ENCODE peak calls at places on chromosome 12, in ten cellular contexts. T, G, W, C, Z, O, P, Q, I and V are unnamed samples.

GRCh38 chr12:117579939-117580717 is 218.7 kb upstream of the NOS1 start:
- DNase-seq in O (no peak), C (no peak), W (no peak), P (no peak), G (no peak), Z (no peak), Q (no peak), T (no peak), I (no peak), V (no peak)

GRCh38 chr12:23262670-23263069 is 637.7 kb downstream of the ETNK1 start:
- DNase-seq in I (no peak), P (no peak), W (no peak), T (no peak), C (no peak), O (no peak), Q (no peak), G (no peak), Z (no peak), V (no peak)

GRCh38 chr12:82225871-82226270 is 132.3 kb downstream of the CCDC59 start:
- DNase-seq in P (no peak), G (no peak), O (no peak), W (no peak), T (no peak), I (no peak), Z (no peak), C (no peak), Q (no peak), V (no peak)

GRCh38 chr12:114166360-114166759 is 200.2 kb upstream of the RBM19 start:
- DNase-seq in Z (peak; percentile 80), Q (peak; percentile 79), I (no peak), T (no peak), W (peak; percentile 80), O (no peak), P (peak; percentile 19), C (no peak), G (peak; percentile 60), V (no peak)

GRCh38 chr12:89999699-90000505 is 291.3 kb upstream of the ATP2B1 start:
- DNase-seq in I (no peak), O (no peak), G (peak; percentile 65), Z (peak; percentile 28), W (no peak), C (no peak), P (no peak), Q (no peak), T (no peak), V (no peak)

GRCh38 chr12:546920-547845 is 87.4 kb downstream of the B4GALNT3 start:
- DNase-seq in Z (peak; percentile 43), G (peak; percentile 26), T (peak; percentile 73), P (peak; percentile 67), W (peak; percentile 84), I (no peak), O (peak; percentile 62), Q (peak; percentile 73), C (peak; percentile 75), V (peak; percentile 79)

GRCh38 chr12:34387711-34388635 is 365.7 kb downstream of the ALG10 start:
- DNase-seq in Z (no peak), Q (no peak), P (no peak), C (no peak), W (no peak), T (no peak), I (no peak), O (no peak), G (no peak), V (no peak)

GRCh38 chr12:130752692-130753230 is 36.7 kb upstream of the RIMBP2 start:
- DNase-seq in Z (no peak), I (no peak), O (no peak), W (peak; percentile 70), T (no peak), G (no peak), Q (peak; percentile 36), C (no peak), P (no peak), V (no peak)

DNA sequence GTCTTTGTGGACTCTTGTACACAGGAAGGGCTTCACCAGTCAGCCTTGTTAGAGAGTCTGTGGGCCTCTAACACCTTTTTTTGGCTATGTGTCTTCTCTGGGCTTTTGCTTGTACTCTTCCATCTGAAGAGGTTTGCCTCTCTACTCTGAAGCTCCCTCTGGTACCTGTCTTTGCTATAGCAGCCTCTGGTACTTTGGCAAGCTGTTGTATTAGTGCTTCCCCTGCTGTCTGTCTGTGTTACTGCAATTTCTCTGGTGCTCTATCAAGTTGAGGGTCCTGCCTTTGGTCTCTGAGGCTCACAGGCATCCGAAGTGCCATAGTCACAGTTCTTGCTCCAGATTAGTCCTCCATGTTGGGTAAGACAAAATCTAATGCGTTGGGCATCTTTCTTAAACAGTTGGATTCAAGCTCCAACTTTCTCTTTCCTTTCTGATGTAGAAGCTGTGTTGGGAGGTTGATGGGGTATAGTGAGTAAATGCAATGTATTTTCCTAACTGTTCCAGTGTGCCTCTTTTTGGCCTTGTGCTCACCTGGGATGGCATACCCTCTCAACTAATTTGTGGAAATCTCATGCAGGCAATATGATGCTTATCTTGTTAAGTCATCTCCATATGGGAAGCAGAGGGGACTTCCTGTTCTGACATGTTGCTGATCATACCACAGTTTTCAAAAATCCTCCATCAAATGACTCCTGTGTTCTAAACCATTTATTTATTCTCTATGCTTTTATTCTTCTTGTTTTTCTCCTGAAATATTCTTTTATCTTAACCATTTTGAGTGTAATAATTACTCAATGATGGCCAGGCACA is 88.8 kb downstream of the ATF7IP start:
- DNase-seq in Q (peak; percentile 70), G (peak; percentile 34), P (no peak), O (no peak), T (no peak), I (no peak), C (peak; percentile 13), W (peak; percentile 86), Z (peak; percentile 49), V (no peak)
- TF ChIP-seq CTCF in Q (peak; percentile 69), G (peak; percentile 63), P (no peak), O (peak; percentile 54), T (peak; percentile 31), I (no peak), C (peak; percentile 44), W (peak; percentile 93), Z (peak; percentile 18), V (peak; percentile 48)

GRCh38 chr12:6369916-6370575 is 5.3 kb downstream of the SCNN1A start:
- DNase-seq in T (no peak), O (no peak), C (no peak), Q (no peak), Z (peak; percentile 54), G (no peak), P (no peak), I (no peak), W (no peak), V (no peak)

GRCh38 chr12:6370576-6370935 is 4.8 kb downstream of the SCNN1A start:
- DNase-seq in Z (no peak), G (no peak), O (no peak), P (no peak), C (no peak), I (no peak), W (peak; percentile 38), T (no peak), Q (no peak), V (no peak)

GRCh38 chr12:6367065-6367968 is 8.0 kb downstream of the SCNN1A start:
- DNase-seq in O (no peak), Z (peak; percentile 59), C (peak; percentile 52), I (no peak), T (no peak), P (no peak), G (peak; percentile 28), Q (no peak), W (no peak), V (no peak)

GRCh38 chr12:6367969-6368892 is 7.1 kb downstream of the SCNN1A start:
- DNase-seq in P (no peak), W (no peak), G (no peak), C (no peak), Q (no peak), I (peak; percentile 48), O (no peak), T (no peak), Z (no peak), V (no peak)

DNA sequence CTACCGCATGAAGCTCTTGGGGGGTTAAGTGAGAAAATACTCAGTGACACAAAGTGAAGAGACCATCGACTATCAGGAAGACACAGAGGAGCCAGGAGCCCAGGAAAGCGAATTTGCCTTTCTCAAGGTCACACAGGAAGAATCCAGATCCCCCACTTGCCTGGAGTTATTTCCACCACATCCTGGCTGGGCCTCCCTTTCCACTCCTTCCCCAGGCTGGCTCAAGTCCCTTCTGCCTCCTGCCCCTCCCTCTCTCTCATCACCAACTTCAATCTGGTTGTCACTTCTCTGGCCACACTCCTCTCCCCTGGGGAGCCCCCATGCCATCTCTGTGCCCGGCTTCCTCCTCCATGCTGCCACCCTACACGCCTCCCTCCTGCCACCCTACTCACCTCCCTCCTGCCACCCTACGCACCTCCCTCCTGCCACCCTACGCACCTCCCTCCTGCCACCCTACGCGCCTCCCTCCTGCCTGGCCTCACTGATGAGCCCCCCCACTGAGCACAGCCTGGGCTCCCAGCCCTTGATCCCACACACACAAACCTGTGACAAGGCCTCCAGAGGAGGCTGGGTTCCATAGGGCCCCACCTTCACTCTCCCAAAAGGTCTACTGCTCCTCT is 6.3 kb downstream of the SCNN1A start:
- DNase-seq in P (no peak), Z (no peak), G (no peak), T (no peak), O (no peak), I (no peak), W (no peak), Q (no peak), C (no peak), V (no peak)
- H3K4me1 ChIP-seq in P (no peaks in the 10 kb centered on the region), Z (peaks cover 8% of the 10 kb centered on the region), G (peaks cover 19% of the 10 kb centered on the region), T (peaks cover 25% of the 10 kb centered on the region), O (no peaks in the 10 kb centered on the region), I (peaks cover 10% of the 10 kb centered on the region), W (peaks cover 15% of the 10 kb centered on the region), Q (no peaks in the 10 kb centered on the region), C (peaks cover 21% of the 10 kb centered on the region), V (no peaks in the 10 kb centered on the region)

GRCh38 chr12:66900616-66901015 is 221.7 kb upstream of the GRIP1 start:
- DNase-seq in I (no peak), P (no peak), G (no peak), T (no peak), C (no peak), W (no peak), Z (no peak), O (no peak), Q (no peak), V (no peak)

GRCh38 chr12:66901136-66901932 is 222.5 kb upstream of the GRIP1 start:
- DNase-seq in G (no peak), I (no peak), T (no peak), O (no peak), P (no peak), C (no peak), Q (no peak), Z (no peak), W (no peak), V (no peak)

GRCh38 chr12:66905201-66905600 is 226.3 kb upstream of the GRIP1 start:
- DNase-seq in T (no peak), Q (no peak), Z (no peak), W (no peak), P (no peak), O (no peak), G (no peak), C (no peak), I (no peak), V (no peak)

GRCh38 chr12:66902020-66902419 is 223.1 kb upstream of the GRIP1 start:
- DNase-seq in G (no peak), P (no peak), W (no peak), O (no peak), C (no peak), I (no peak), Z (no peak), T (no peak), Q (no peak), V (no peak)

GRCh38 chr12:66903782-66904396 is 225.0 kb upstream of the GRIP1 start:
- DNase-seq in I (no peak), G (no peak), W (no peak), P (no peak), O (no peak), T (no peak), Q (no peak), C (no peak), Z (no peak), V (no peak)
- TF ChIP-seq CTCF in I (no peak), G (no peak), W (no peak), P (no peak), O (no peak), T (no peak), Q (no peak), C (no peak), Z (no peak), V (no peak)

GRCh38 chr12:10364839-10365681 is 24.8 kb downstream of the KLRK1 start:
- DNase-seq in W (peak; percentile 79), G (peak; percentile 84), C (peak; percentile 58), I (peak; percentile 56), P (peak; percentile 61), Q (peak; percentile 81), Z (peak; percentile 91), T (peak; percentile 71), O (peak; percentile 28), V (no peak)
- H3K4me1 ChIP-seq in W (peaks cover 15% of the 10 kb centered on the region), G (peaks cover 22% of the 10 kb centered on the region), C (peaks cover 83% of the 10 kb centered on the region), I (peaks cover 36% of the 10 kb centered on the region), P (peaks cover 8% of the 10 kb centered on the region), Q (peaks cover 42% of the 10 kb centered on the region), Z (peaks cover 9% of the 10 kb centered on the region), T (peaks cover 26% of the 10 kb centered on the region), O (peaks cover 45% of the 10 kb centered on the region), V (no peaks in the 10 kb centered on the region)